ENCODE peak calls at places on chromosomes 13 and 19, in seven cellular contexts. One of them, this sample, is unnamed.
A peak's percentile ranks its signal among the peaks of the same experiment; 100 is the strongest.

GRCh38 chr19:48918801-48919247 is 14.7 kb upstream of the DHDH start:
- DNase-seq in OCI-LY7: peak; percentile 77
- DNase-seq in neural progenitor cell: peak; percentile 77
- DNase-seq in GM23338: peak; percentile 92
- DNase-seq in SK-N-SH: peak; percentile 75
- DNase-seq in hepatocyte: no peak
- DNase-seq in PC-3: peak; percentile 15
- DNase-seq in this sample: no peak

GRCh38 chr19:19342086-19343015 is 21.7 kb downstream of the MAU2 start:
- DNase-seq in OCI-LY7: peak; percentile 57
- DNase-seq in neural progenitor cell: peak; percentile 83
- DNase-seq in GM23338: peak; percentile 89
- DNase-seq in SK-N-SH: peak; percentile 94
- DNase-seq in hepatocyte: peak; percentile 84
- DNase-seq in PC-3: peak; percentile 64
- DNase-seq in this sample: peak; percentile 66

GRCh38 chr19:2661615-2662014 is 40.9 kb downstream of the GNG7 start:
- DNase-seq in OCI-LY7: peak; percentile 59
- DNase-seq in neural progenitor cell: no peak
- DNase-seq in GM23338: peak; percentile 57
- DNase-seq in SK-N-SH: no peak
- DNase-seq in hepatocyte: no peak
- DNase-seq in PC-3: peak; percentile 7
- DNase-seq in this sample: no peak

GRCh38 chr19:48170817-48171347 is 402 bp downstream of the ZSWIM9 start:
- DNase-seq in OCI-LY7: peak; percentile 74
- DNase-seq in neural progenitor cell: peak; percentile 36
- DNase-seq in GM23338: peak; percentile 37
- DNase-seq in SK-N-SH: peak; percentile 64
- DNase-seq in hepatocyte: no peak
- DNase-seq in PC-3: no peak
- DNase-seq in this sample: peak; percentile 21

GRCh38 chr13:85930108-85930507 is 130.9 kb upstream of the SLITRK6 start:
- DNase-seq in OCI-LY7: no peak
- DNase-seq in neural progenitor cell: no peak
- DNase-seq in GM23338: no peak
- DNase-seq in SK-N-SH: no peak
- DNase-seq in hepatocyte: no peak
- DNase-seq in PC-3: no peak
- DNase-seq in this sample: no peak

GRCh38 chr19:1753730-1754442 is 580 bp downstream of the ONECUT3 start:
- DNase-seq in OCI-LY7: no peak
- DNase-seq in neural progenitor cell: no peak
- DNase-seq in GM23338: no peak
- DNase-seq in SK-N-SH: no peak
- DNase-seq in hepatocyte: no peak
- DNase-seq in PC-3: no peak
- DNase-seq in this sample: no peak

GRCh38 chr19:42111384-42111783 is 20.9 kb downstream of the POU2F2 start:
- DNase-seq in OCI-LY7: no peak
- DNase-seq in neural progenitor cell: no peak
- DNase-seq in GM23338: no peak
- DNase-seq in SK-N-SH: no peak
- DNase-seq in hepatocyte: no peak
- DNase-seq in PC-3: no peak
- DNase-seq in this sample: no peak

GRCh38 chr19:30089086-30089665 is 147.1 kb downstream of the URI1 start:
- DNase-seq in OCI-LY7: no peak
- DNase-seq in neural progenitor cell: no peak
- DNase-seq in GM23338: no peak
- DNase-seq in SK-N-SH: no peak
- DNase-seq in hepatocyte: no peak
- DNase-seq in PC-3: no peak
- DNase-seq in this sample: no peak

GRCh38 chr13:67557642-67558241 is 327.6 kb upstream of the PCDH9 start:
- DNase-seq in OCI-LY7: no peak
- DNase-seq in neural progenitor cell: no peak
- DNase-seq in GM23338: no peak
- DNase-seq in SK-N-SH: no peak
- DNase-seq in hepatocyte: no peak
- DNase-seq in PC-3: no peak
- DNase-seq in this sample: no peak

GRCh38 chr19:37929512-37929911 is 22.5 kb downstream of the SIPA1L3 start:
- DNase-seq in OCI-LY7: peak; percentile 47
- DNase-seq in neural progenitor cell: no peak
- DNase-seq in GM23338: peak; percentile 82
- DNase-seq in SK-N-SH: no peak
- DNase-seq in hepatocyte: no peak
- DNase-seq in PC-3: no peak
- DNase-seq in this sample: no peak
- TF ChIP-seq CTCF in OCI-LY7: no peak
- TF ChIP-seq CTCF in neural progenitor cell: no peak
- TF ChIP-seq CTCF in GM23338: peak; percentile 6
- TF ChIP-seq CTCF in SK-N-SH: no peak
- TF ChIP-seq CTCF in hepatocyte: no peak
- TF ChIP-seq CTCF in PC-3: no peak
- TF ChIP-seq CTCF in this sample: no peak

DNA sequence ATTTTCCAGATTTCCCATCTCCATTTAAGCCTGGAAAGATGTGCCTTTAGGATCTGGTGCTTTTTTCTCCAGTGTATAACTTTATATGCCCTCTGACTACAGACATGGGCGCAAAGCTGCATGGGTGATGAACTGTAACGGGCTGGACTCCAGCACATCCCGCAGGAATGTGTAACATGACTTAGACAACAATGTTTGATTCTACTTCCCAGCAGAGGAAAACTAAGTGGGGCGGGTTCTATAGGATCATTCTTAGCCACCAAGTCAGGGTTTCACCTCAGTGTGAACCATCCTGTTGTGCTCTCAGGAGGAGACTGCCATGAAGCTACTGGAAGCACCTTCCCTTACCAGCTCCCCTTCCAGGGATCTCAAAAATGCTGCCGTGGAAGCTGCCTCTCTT is 93.2 kb upstream of the SERP2 start:
- DNase-seq in OCI-LY7: no peak
- DNase-seq in neural progenitor cell: no peak
- DNase-seq in GM23338: no peak
- DNase-seq in SK-N-SH: no peak
- DNase-seq in hepatocyte: no peak
- DNase-seq in PC-3: peak; percentile 40
- DNase-seq in this sample: no peak
- H2AFZ ChIP-seq in OCI-LY7: no peak overlapping the region
- H2AFZ ChIP-seq in neural progenitor cell: no peak overlapping the region
- H2AFZ ChIP-seq in GM23338: no peak overlapping the region
- H2AFZ ChIP-seq in SK-N-SH: no peak overlapping the region
- H2AFZ ChIP-seq in hepatocyte: no peak overlapping the region
- H2AFZ ChIP-seq in PC-3: no peak overlapping the region
- H2AFZ ChIP-seq in this sample: no peak overlapping the region

GRCh38 chr13:50124536-50125305 is 109.5 kb downstream of the KCNRG start:
- DNase-seq in OCI-LY7: peak; percentile 94
- DNase-seq in neural progenitor cell: peak; percentile 85
- DNase-seq in GM23338: peak; percentile 73
- DNase-seq in SK-N-SH: peak; percentile 99
- DNase-seq in hepatocyte: peak; percentile 98
- DNase-seq in PC-3: peak; percentile 25
- DNase-seq in this sample: peak; percentile 84

GRCh38 chr13:50125556-50126377 is 110.5 kb downstream of the KCNRG start:
- DNase-seq in OCI-LY7: peak; percentile 84
- DNase-seq in neural progenitor cell: peak; percentile 88
- DNase-seq in GM23338: peak; percentile 91
- DNase-seq in SK-N-SH: peak; percentile 92
- DNase-seq in hepatocyte: peak; percentile 96
- DNase-seq in PC-3: peak; percentile 53
- DNase-seq in this sample: peak; percentile 82

GRCh38 chr13:50126378-50127016 is 111.3 kb downstream of the KCNRG start:
- DNase-seq in OCI-LY7: peak; percentile 59
- DNase-seq in neural progenitor cell: peak; percentile 48
- DNase-seq in GM23338: peak; percentile 50
- DNase-seq in SK-N-SH: no peak
- DNase-seq in hepatocyte: peak; percentile 56
- DNase-seq in PC-3: peak; percentile 20
- DNase-seq in this sample: peak; percentile 30

GRCh38 chr13:50123862-50124535 is 108.8 kb downstream of the KCNRG start:
- DNase-seq in OCI-LY7: no peak
- DNase-seq in neural progenitor cell: peak; percentile 81
- DNase-seq in GM23338: peak; percentile 89
- DNase-seq in SK-N-SH: no peak
- DNase-seq in hepatocyte: peak; percentile 86
- DNase-seq in PC-3: peak; percentile 84
- DNase-seq in this sample: peak; percentile 53

GRCh38 chr13:50125306-50125555 is 110.0 kb downstream of the KCNRG start:
- DNase-seq in OCI-LY7: no peak
- DNase-seq in neural progenitor cell: no peak
- DNase-seq in GM23338: no peak
- DNase-seq in SK-N-SH: no peak
- DNase-seq in hepatocyte: no peak
- DNase-seq in PC-3: no peak
- DNase-seq in this sample: no peak
- TF ChIP-seq EZH2phosphoT487 in OCI-LY7: no peak
- TF ChIP-seq EZH2phosphoT487 in neural progenitor cell: no peak
- TF ChIP-seq EZH2phosphoT487 in GM23338: no peak
- TF ChIP-seq EZH2phosphoT487 in SK-N-SH: no peak
- TF ChIP-seq EZH2phosphoT487 in hepatocyte: no peak
- TF ChIP-seq EZH2phosphoT487 in PC-3: no peak
- TF ChIP-seq EZH2phosphoT487 in this sample: no peak

GRCh38 chr13:43232144-43232840 is 208.9 kb downstream of the DNAJC15 start:
- DNase-seq in OCI-LY7: no peak
- DNase-seq in neural progenitor cell: no peak
- DNase-seq in GM23338: no peak
- DNase-seq in SK-N-SH: no peak
- DNase-seq in hepatocyte: no peak
- DNase-seq in PC-3: peak; percentile 40
- DNase-seq in this sample: no peak

GRCh38 chr13:43232866-43233265 is 209.5 kb downstream of the DNAJC15 start:
- DNase-seq in OCI-LY7: no peak
- DNase-seq in neural progenitor cell: no peak
- DNase-seq in GM23338: no peak
- DNase-seq in SK-N-SH: no peak
- DNase-seq in hepatocyte: no peak
- DNase-seq in PC-3: peak; percentile 81
- DNase-seq in this sample: no peak

GRCh38 chr13:43230989-43231388 is 207.6 kb downstream of the DNAJC15 start:
- DNase-seq in OCI-LY7: no peak
- DNase-seq in neural progenitor cell: no peak
- DNase-seq in GM23338: no peak
- DNase-seq in SK-N-SH: no peak
- DNase-seq in hepatocyte: no peak
- DNase-seq in PC-3: no peak
- DNase-seq in this sample: no peak

GRCh38 chr13:43227721-43228120 is 204.3 kb downstream of the DNAJC15 start:
- DNase-seq in OCI-LY7: no peak
- DNase-seq in neural progenitor cell: no peak
- DNase-seq in GM23338: no peak
- DNase-seq in SK-N-SH: no peak
- DNase-seq in hepatocyte: no peak
- DNase-seq in PC-3: peak; percentile 23
- DNase-seq in this sample: no peak

GRCh38 chr13:43229506-43229905 is 206.1 kb downstream of the DNAJC15 start:
- DNase-seq in OCI-LY7: no peak
- DNase-seq in neural progenitor cell: no peak
- DNase-seq in GM23338: no peak
- DNase-seq in SK-N-SH: no peak
- DNase-seq in hepatocyte: no peak
- DNase-seq in PC-3: peak; percentile 47
- DNase-seq in this sample: no peak
- TF ChIP-seq CTCF in OCI-LY7: no peak
- TF ChIP-seq CTCF in neural progenitor cell: no peak
- TF ChIP-seq CTCF in GM23338: no peak
- TF ChIP-seq CTCF in SK-N-SH: no peak
- TF ChIP-seq CTCF in hepatocyte: no peak
- TF ChIP-seq CTCF in PC-3: no peak
- TF ChIP-seq CTCF in this sample: no peak

GRCh38 chr13:21616880-21617279 is 12.9 kb upstream of the MICU2 start:
- DNase-seq in OCI-LY7: no peak
- DNase-seq in neural progenitor cell: peak; percentile 42
- DNase-seq in GM23338: no peak
- DNase-seq in SK-N-SH: no peak
- DNase-seq in hepatocyte: peak; percentile 32
- DNase-seq in PC-3: peak; percentile 2
- DNase-seq in this sample: no peak
- H2AFZ ChIP-seq in OCI-LY7: peak overlapping the region; percentile 41
- H2AFZ ChIP-seq in neural progenitor cell: no peak overlapping the region
- H2AFZ ChIP-seq in GM23338: peak overlapping the region; percentile 13
- H2AFZ ChIP-seq in SK-N-SH: peak overlapping the region; percentile 71
- H2AFZ ChIP-seq in hepatocyte: peak overlapping the region; percentile 67
- H2AFZ ChIP-seq in PC-3: no peak overlapping the region
- H2AFZ ChIP-seq in this sample: no peak overlapping the region

GRCh38 chr13:31278874-31279273 is 79.1 kb downstream of the B3GLCT start:
- DNase-seq in OCI-LY7: no peak
- DNase-seq in neural progenitor cell: no peak
- DNase-seq in GM23338: no peak
- DNase-seq in SK-N-SH: no peak
- DNase-seq in hepatocyte: no peak
- DNase-seq in PC-3: no peak
- DNase-seq in this sample: no peak

GRCh38 chr13:31276386-31276785 is 76.6 kb downstream of the B3GLCT start:
- DNase-seq in OCI-LY7: no peak
- DNase-seq in neural progenitor cell: no peak
- DNase-seq in GM23338: no peak
- DNase-seq in SK-N-SH: no peak
- DNase-seq in hepatocyte: no peak
- DNase-seq in PC-3: no peak
- DNase-seq in this sample: no peak

GRCh38 chr13:31274345-31274870 is 74.6 kb downstream of the B3GLCT start:
- DNase-seq in OCI-LY7: no peak
- DNase-seq in neural progenitor cell: no peak
- DNase-seq in GM23338: no peak
- DNase-seq in SK-N-SH: no peak
- DNase-seq in hepatocyte: no peak
- DNase-seq in PC-3: no peak
- DNase-seq in this sample: no peak
- TF ChIP-seq EZH2phosphoT487 in OCI-LY7: no peak
- TF ChIP-seq EZH2phosphoT487 in neural progenitor cell: no peak
- TF ChIP-seq EZH2phosphoT487 in GM23338: no peak
- TF ChIP-seq EZH2phosphoT487 in SK-N-SH: no peak
- TF ChIP-seq EZH2phosphoT487 in hepatocyte: no peak
- TF ChIP-seq EZH2phosphoT487 in PC-3: no peak
- TF ChIP-seq EZH2phosphoT487 in this sample: no peak